ENCODE peak calls at places on chromosomes 12 and 14, in four cellular contexts. N is K562, O is HL-60, K is GM12878. E is an unnamed sample.

GRCh38 chr14:95463173-95463901 is 53.1 kb downstream of the SYNE3 start:
- DNase-seq in N (no peak), O (peak), K (no peak), E (no peak)

GRCh38 chr12:94458882-94459772 is 540 bp downstream of the CEP83 start:
- DNase-seq in N (no peak), O (no peak), K (no peak), E (no peak)

GRCh38 chr12:50400104-50400637 is 514 bp upstream of the LARP4 start:
- DNase-seq in N (no peak), O (no peak), K (no peak), E (no peak)

GRCh38 chr12:130672122-130672825 is 43.8 kb downstream of the RIMBP2 start:
- DNase-seq in N (no peak), O (no peak), K (no peak), E (no peak)

GRCh38 chr12:63863658-63864455 is 19.4 kb downstream of the SRGAP1 start:
- DNase-seq in N (no peak), O (no peak), K (no peak), E (no peak)

GRCh38 chr12:107912421-107913004 is 138.0 kb downstream of the ASCL4 start:
- DNase-seq in N (peak), O (peak), K (no peak), E (peak)

GRCh38 chr12:66170606-66171005 is 810 bp upstream of the TMBIM4 start:
- DNase-seq in N (no peak), O (no peak), K (no peak), E (no peak)

GRCh38 chr14:87066221-87066817 is 926.7 kb downstream of the GALC start:
- DNase-seq in N (no peak), O (no peak), K (no peak), E (no peak)

GRCh38 chr12:58966939-58967338 is 46.6 kb upstream of the LRIG3 start:
- DNase-seq in N (no peak), O (no peak), K (no peak), E (no peak)

GRCh38 chr12:75635606-75636444 is 124.4 kb upstream of the KRR1 start:
- DNase-seq in N (no peak), O (no peak), K (no peak), E (no peak)

GRCh38 chr14:52020866-52021717 is 31.7 kb downstream of the RTRAF start:
- DNase-seq in N (peak), O (no peak), K (peak), E (no peak)

GRCh38 chr12:124938066-124938465 is 23.6 kb upstream of the UBC start:
- DNase-seq in N (no peak), O (no peak), K (peak), E (no peak)

GRCh38 chr12:74903522-74903921 is 306.1 kb downstream of the KCNC2 start:
- DNase-seq in N (no peak), O (no peak), K (no peak), E (no peak)

GRCh38 chr12:49048953-49049352 is 11.6 kb downstream of the KMT2D start:
- DNase-seq in N (no peak), O (no peak), K (no peak), E (no peak)

GRCh38 chr12:24661657-24662096 is 287.2 kb downstream of the BCAT1 start:
- DNase-seq in N (no peak), O (no peak), K (no peak), E (no peak)

GRCh38 chr12:6430990-6431353 is 13.8 kb upstream of the CD27 start:
- DNase-seq in N (no peak), O (no peak), K (no peak), E (no peak)

GRCh38 chr12:77553976-77554619 is 276.6 kb upstream of the NAV3 start:
- DNase-seq in N (no peak), O (no peak), K (peak), E (peak)

DNA sequence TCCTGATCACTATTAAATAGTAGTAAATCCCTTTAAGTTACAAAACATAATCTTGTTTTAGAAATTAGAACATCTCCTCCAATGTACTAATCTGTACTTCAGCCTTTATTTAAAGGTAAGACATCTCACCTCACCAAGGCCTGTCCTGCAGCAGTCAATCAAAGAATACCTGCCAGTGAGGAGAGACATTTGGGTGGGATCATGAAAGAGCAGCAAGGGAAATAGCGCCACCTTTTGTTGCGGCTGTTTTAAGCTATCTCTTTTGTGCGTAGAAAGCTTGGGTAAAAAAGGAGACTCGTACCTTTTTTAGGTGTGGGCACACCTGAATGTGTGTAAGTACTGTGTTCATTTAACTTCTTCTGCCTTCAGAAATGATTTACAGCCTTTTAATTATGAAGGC is 117.8 kb upstream of the TMTC1 start:
- DNase-seq in N (no peak), O (no peak), K (no peak), E (no peak)
- TF ChIP-seq SPI1 in N (no peak), O (no peak), K (no peak), E (no peak)

GRCh38 chr12:125983784-125984510 is 918.7 kb downstream of the AACS start:
- DNase-seq in N (no peak), O (no peak), K (no peak), E (no peak)
- TF ChIP-seq POLR2AphosphoS5 in N (no peak), O (no peak), K (no peak), E (no peak)

GRCh38 chr14:73243341-73243740 is 6.0 kb downstream of the PAPLN start:
- DNase-seq in N (no peak), O (no peak), K (no peak), E (no peak)

GRCh38 chr14:73239463-73240241 is 2.3 kb downstream of the PAPLN start:
- DNase-seq in N (no peak), O (no peak), K (no peak), E (no peak)

GRCh38 chr14:73240816-73241480 is 3.6 kb downstream of the PAPLN start:
- DNase-seq in N (no peak), O (peak), K (no peak), E (no peak)

GRCh38 chr14:73242274-73242960 is 5.1 kb downstream of the PAPLN start:
- DNase-seq in N (no peak), O (no peak), K (peak), E (no peak)

DNA sequence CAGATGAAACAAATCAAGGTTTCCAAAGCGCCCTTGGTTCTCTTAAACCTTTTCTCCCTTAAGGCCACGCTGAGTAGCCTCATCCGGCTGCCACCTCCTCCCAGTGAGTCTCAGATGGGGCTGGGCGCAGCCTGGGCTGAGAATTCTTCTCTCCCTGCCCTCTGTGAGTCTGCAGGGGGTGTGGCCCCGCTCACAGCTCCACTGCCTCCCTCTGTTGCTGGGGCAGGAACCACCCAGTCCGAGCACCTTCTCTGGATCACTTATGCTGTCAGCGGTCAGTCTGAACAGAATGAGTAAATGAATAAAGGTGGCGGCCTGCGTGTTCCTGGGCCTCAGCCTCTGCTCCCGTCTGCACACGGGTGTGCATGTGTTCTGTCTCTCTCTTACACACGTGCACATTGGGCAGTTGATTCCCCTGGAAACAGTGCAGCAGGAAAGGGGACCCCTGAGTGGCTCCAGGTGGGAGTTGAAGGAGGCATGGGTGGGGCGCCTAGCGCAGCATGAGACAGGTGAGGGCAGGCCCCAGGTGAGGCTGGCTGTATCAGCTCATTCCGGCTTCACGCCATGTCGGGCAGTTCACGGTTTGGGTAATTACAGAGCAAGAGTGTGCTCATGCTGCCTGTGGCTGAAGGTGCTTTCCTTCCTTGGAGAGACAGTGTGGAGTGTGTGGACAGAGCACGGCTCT is 4.3 kb downstream of the PAPLN start:
- DNase-seq in N (no peak), O (no peak), K (no peak), E (no peak)
- TF ChIP-seq SPI1 in N (no peak), O (no peak), K (no peak), E (no peak)

DNA sequence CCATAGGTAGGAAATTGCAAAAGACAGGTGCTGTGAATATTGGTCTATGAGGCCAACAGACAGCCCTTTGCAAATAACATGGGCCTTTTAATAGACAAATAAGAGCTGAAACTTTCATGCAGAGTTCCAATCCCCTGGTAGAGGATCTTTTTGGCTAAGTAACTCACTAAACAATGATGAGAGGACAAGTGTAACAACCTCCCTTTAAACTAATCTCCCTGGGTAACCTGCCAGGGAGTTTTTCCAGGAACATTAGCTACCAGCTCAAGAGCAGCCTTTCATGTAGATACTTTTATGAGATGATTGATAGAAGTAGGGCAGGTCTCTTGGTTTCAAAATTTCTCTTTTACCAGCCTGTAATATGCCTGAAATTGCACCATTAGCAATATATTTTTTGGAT is 13.8 kb upstream of the CACNA1C start:
- DNase-seq in N (no peak), O (no peak), K (no peak), E (no peak)
- TF ChIP-seq POLR2AphosphoS5 in N (no peak), O (no peak), K (no peak), E (no peak)

GRCh38 chr14:39988939-39989338 is 556.7 kb upstream of the FBXO33 start:
- DNase-seq in N (no peak), O (no peak), K (no peak), E (no peak)
- TF ChIP-seq SPI1 in N (no peak), O (no peak), K (no peak), E (no peak)

GRCh38 chr12:122020795-122021192 is 890 bp upstream of the BCL7A start:
- DNase-seq in N (no peak), O (no peak), K (no peak), E (no peak)

GRCh38 chr12:122021193-122021821 is 377 bp upstream of the BCL7A start:
- DNase-seq in N (no peak), O (peak), K (no peak), E (no peak)

GRCh38 chr12:122023339-122024131 is 1.9 kb downstream of the BCL7A start:
- DNase-seq in N (peak), O (peak), K (no peak), E (no peak)

GRCh38 chr12:122022393-122023338 is 982 bp downstream of the BCL7A start:
- DNase-seq in N (peak), O (peak), K (no peak), E (no peak)

DNA sequence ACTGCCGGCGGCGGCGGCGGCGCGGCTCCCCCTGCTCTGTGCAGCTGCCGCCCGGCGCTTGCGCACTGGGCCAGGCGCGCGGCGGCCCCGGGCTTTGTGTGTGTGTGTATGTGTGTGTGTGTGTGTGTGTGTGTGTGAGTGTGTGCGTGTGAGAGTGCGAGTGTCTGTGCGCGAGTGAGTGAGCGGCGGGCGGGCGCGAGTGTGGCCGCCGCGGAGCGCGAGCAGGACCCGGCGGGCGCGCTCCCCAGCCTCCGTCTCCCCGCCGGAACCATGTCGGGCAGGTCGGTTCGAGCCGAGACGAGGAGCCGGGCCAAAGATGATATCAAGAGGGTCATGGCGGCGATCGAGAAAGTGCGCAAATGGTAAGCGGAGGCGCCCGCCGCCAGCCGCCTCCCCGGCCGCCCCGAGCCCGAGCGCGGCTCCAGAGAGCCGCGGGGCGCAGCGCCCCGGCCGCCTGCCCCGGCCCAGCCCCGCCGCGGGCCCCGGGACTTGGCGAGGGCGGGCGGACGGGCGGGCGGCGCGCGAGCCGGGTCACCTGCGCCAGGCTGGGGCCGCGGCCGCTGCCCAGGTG is at the start of gene BCL7A:
- DNase-seq in N (peak), O (peak), K (no peak), E (no peak)
- TF ChIP-seq POLR2AphosphoS5 in N (no peak), O (peak), K (no peak), E (no peak)

DNA sequence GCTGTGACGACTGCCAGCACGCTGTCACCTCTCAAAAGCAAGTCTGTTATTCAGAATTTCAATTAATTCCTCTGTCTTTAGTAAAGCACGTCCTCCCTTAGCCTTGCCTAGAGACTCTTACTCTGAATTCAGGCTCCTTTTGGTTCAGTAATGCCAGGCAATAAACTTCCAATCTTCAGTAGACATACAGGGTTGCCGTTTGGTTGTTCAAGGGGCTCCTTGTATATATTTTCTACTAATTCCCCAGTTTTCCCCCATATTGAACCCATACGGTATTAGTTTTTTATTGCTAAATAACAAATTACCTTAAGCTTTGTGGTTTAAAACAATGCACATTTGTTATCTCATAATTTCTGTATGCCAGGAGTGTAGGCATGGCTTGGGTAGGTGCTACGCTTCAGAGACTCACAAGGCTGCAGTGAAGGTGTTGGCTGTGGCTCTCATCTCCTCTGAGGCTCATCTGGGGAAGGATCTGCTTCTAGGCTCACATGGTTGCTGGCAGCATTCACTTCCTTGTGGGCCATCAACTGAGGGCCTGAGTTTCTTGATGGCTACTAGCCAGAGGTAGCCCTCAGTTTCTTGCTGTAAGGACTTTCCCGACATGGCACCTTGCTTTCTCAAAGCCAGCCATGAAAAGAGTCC is 7.3 kb upstream of the CLECL1 start:
- DNase-seq in N (no peak), O (no peak), K (no peak), E (no peak)
- TF ChIP-seq SPI1 in N (no peak), O (no peak), K (no peak), E (no peak)